ENCODE peak calls at places on chromosomes 3 and 15, in seven cellular contexts. Q is left ventricle myocardium inferior, J is HL-60, M is bronchial epithelial cell, C is astrocyte of the spinal cord, E is PC-9, G is upper lobe of right lung. P is an unnamed sample.
A peak's percentile ranks its signal among the peaks of the same experiment; 100 is the strongest.

GRCh38 chr3:65004795-65005295 is 317.0 kb upstream of the ADAMTS9 start:
- DNase-seq in Q (no peak), C (no peak), M (no peak), G (no peak), E (no peak), J (no peak), P (no peak)

GRCh38 chr15:76994496-76994895 is 430 bp upstream of the PSTPIP1 start:
- DNase-seq in C (no peak), Q (no peak), M (no peak), G (peak; percentile 46), E (no peak), J (no peak), P (no peak)

GRCh38 chr15:77528968-77529319 is 103.8 kb downstream of the LINGO1 start:
- DNase-seq in G (peak; percentile 44), M (no peak), C (no peak), J (no peak), E (no peak), Q (no peak), P (no peak)

GRCh38 chr3:196518999-196519737 is 4.0 kb upstream of the SMCO1 start:
- DNase-seq in M (peak; percentile 62), J (peak; percentile 57), E (peak; percentile 70), Q (peak; percentile 49), C (peak; percentile 59), G (no peak), P (no peak)

GRCh38 chr15:35020974-35021373 is 32.9 kb upstream of the ZNF770 start:
- DNase-seq in C (no peak), J (no peak), M (no peak), G (no peak), Q (no peak), E (no peak), P (no peak)

GRCh38 chr15:100914876-100915275 is 4.3 kb upstream of the LRRK1 start:
- DNase-seq in M (peak; percentile 69), Q (no peak), G (no peak), C (no peak), J (no peak), E (no peak), P (no peak)

GRCh38 chr3:51706788-51707731 is at the start of gene GRM2:
- DNase-seq in C (peak; percentile 84), E (no peak), J (no peak), G (peak; percentile 88), Q (peak; percentile 78), M (peak; percentile 62), P (peak; percentile 43)

GRCh38 chr15:79132770-79133169 is 42.2 kb upstream of the RASGRF1 start:
- DNase-seq in J (no peak), C (no peak), Q (no peak), M (peak; percentile 7), G (no peak), E (no peak), P (no peak)

GRCh38 chr3:187286467-187287059 is 5.0 kb downstream of the MASP1 start:
- DNase-seq in E (no peak), J (no peak), G (no peak), Q (no peak), M (no peak), C (peak; percentile 50), P (peak; percentile 43)

GRCh38 chr3:32143849-32144757 is 37.7 kb downstream of the GPD1L start:
- DNase-seq in G (no peak), M (peak; percentile 93), E (peak; percentile 55), Q (no peak), J (peak; percentile 36), C (peak; percentile 91), P (peak; percentile 61)

GRCh38 chr3:52892625-52893311 is 4.6 kb downstream of the STIMATE start:
- DNase-seq in J (no peak), G (no peak), M (peak; percentile 48), E (no peak), Q (no peak), C (no peak), P (no peak)
- H3K4me3 ChIP-seq in J (no peak overlapping the region), G (peak overlapping the region; percentile 29), M (peak overlapping the region; percentile 13), E (no peak overlapping the region), Q (no peak overlapping the region), C (no peak overlapping the region), P (no peak overlapping the region)

DNA sequence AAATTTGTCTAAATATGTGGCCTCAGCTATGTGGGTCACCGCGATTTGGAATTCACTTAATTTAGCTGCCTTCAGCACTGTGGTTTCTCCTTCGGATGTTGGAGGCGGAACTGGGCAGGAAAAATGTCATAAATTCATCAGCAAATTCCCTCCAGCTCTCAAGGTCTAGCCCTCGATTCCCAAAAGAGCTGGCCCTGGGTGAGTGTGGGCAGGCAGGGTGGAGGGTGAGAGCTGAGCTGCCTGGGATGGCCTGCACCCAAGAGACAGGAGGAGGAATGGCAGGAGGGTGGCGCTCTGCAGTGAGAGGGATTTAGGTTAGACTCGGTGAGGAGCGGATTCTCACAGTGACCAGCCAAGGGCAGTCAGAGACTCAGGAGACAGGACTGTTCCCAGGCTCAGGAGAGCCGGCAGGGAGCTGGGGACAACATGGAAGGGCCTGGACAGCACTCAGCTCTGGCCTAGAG is 57.1 kb downstream of the FEM1B start:
- DNase-seq in J (no peak), Q (no peak), E (no peak), M (no peak), C (peak; percentile 58), G (no peak), P (no peak)
- TF ChIP-seq CTCF in J (no peak), Q (no peak), E (no peak), M (no peak), C (no peak), G (no peak), P (no peak)

GRCh38 chr3:122766430-122766829 is 27.2 kb downstream of the HSPBAP1 start:
- DNase-seq in C (no peak), M (no peak), Q (no peak), E (no peak), J (no peak), G (no peak), P (no peak)
- H3K4me3 ChIP-seq in C (no peak overlapping the region), M (no peak overlapping the region), Q (no peak overlapping the region), E (no peak overlapping the region), J (no peak overlapping the region), G (no peak overlapping the region), P (no peak overlapping the region)

DNA sequence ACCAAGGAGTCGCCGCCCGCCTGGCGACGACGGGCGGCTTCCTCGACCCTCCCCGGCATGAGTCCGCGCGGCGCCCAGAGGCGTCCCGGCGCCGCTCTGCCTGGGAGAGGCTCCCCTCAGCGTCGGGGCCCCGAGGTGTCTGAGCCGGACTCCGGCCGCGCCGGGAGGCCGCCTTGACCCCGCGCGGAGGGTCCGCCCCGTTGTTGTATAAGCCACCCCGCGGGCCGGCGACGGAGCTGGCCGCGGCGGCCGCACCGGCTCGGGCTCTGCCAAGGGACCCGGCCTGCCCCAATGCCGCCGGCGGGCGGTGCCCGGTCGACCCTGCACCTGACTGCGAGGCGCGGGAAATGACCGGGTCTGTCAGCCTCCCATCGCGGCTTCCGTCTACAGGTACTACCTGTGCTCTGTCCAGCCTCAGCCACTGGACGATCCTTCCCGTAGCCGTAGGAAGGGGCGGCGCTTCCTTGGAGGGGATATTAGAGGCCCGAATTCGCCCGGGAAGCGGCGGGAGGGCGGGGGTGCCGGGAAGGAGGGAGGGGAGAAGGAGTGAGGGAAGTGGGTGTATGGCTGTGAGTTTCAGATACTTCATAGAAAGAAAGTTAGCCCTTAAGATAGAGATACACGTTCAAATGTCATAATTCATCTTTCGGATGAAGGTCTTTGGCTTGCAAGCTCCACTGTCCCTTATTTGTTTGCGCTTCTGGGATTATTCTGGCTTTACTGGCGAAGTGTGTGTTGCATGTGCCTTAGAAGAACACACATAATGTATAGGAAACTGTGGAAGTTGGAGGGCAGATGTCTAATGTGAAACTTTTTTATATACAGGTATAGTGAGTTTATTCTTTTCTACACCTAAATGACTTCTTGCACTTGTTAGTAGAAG is 623 bp downstream of the ABHD5 start:
- DNase-seq in Q (peak; percentile 70), C (peak; percentile 29), M (peak; percentile 61), E (peak; percentile 84), G (peak; percentile 94), J (no peak), P (no peak)
- TF ChIP-seq CTCF in Q (peak; percentile 16), C (no peak), M (no peak), E (no peak), G (no peak), J (no peak), P (no peak)

GRCh38 chr3:45555154-45555591 is 39.4 kb upstream of the LIMD1 start:
- DNase-seq in E (peak; percentile 76), Q (no peak), G (no peak), M (peak; percentile 73), C (no peak), J (no peak), P (no peak)
- H3K4me3 ChIP-seq in E (no peak overlapping the region), Q (no peak overlapping the region), G (no peak overlapping the region), M (no peak overlapping the region), C (no peak overlapping the region), J (no peak overlapping the region), P (no peak overlapping the region)

P was measured in kidney epithelial cell.